ENCODE peak calls at places on chromosomes 1 and 21, in eight cellular contexts. One of them, this sample, is unnamed.
A peak's percentile ranks its signal among the peaks of the same experiment; 100 is the strongest.

GRCh38 chr1:30422251-30422650 is 301.1 kb downstream of the MATN1 start:
- DNase-seq in ACHN: no peak
- DNase-seq in A673: no peak
- DNase-seq in NCI-H1092: no peak
- DNase-seq in head of caudate nucleus: no peak
- DNase-seq in dermis blood vessel endothelial cell: no peak
- DNase-seq in fibroblast of pulmonary artery: no peak
- DNase-seq in fibroblast of villous mesenchyme: no peak
- DNase-seq in this sample: no peak

GRCh38 chr1:109438798-109439297 is 12.6 kb upstream of the PSMA5 start:
- DNase-seq in fibroblast of pulmonary artery: peak; percentile 85
- DNase-seq in NCI-H1092: no peak
- DNase-seq in ACHN: peak; percentile 55
- DNase-seq in dermis blood vessel endothelial cell: peak; percentile 56
- DNase-seq in A673: no peak
- DNase-seq in fibroblast of villous mesenchyme: peak; percentile 92
- DNase-seq in head of caudate nucleus: no peak
- DNase-seq in this sample: peak; percentile 46

GRCh38 chr1:84298688-84299535 is 2.6 kb upstream of the SAMD13 start:
- DNase-seq in dermis blood vessel endothelial cell: peak; percentile 59
- DNase-seq in fibroblast of pulmonary artery: peak; percentile 22
- DNase-seq in NCI-H1092: no peak
- DNase-seq in ACHN: peak; percentile 39
- DNase-seq in head of caudate nucleus: peak; percentile 38
- DNase-seq in A673: peak; percentile 70
- DNase-seq in fibroblast of villous mesenchyme: peak; percentile 17
- DNase-seq in this sample: no peak

GRCh38 chr1:85259866-85260345 is 444 bp upstream of the C1orf52 start:
- DNase-seq in dermis blood vessel endothelial cell: peak; percentile 84
- DNase-seq in fibroblast of villous mesenchyme: no peak
- DNase-seq in A673: no peak
- DNase-seq in fibroblast of pulmonary artery: peak; percentile 90
- DNase-seq in ACHN: no peak
- DNase-seq in NCI-H1092: no peak
- DNase-seq in head of caudate nucleus: no peak
- DNase-seq in this sample: no peak

GRCh38 chr1:115649964-115650363 is 8.2 kb downstream of the VANGL1 start:
- DNase-seq in fibroblast of villous mesenchyme: no peak
- DNase-seq in NCI-H1092: no peak
- DNase-seq in ACHN: no peak
- DNase-seq in fibroblast of pulmonary artery: no peak
- DNase-seq in head of caudate nucleus: no peak
- DNase-seq in A673: no peak
- DNase-seq in dermis blood vessel endothelial cell: peak; percentile 31
- DNase-seq in this sample: no peak

GRCh38 chr1:239805888-239806772 is 285.6 kb upstream of the FMN2 start:
- DNase-seq in head of caudate nucleus: no peak
- DNase-seq in ACHN: no peak
- DNase-seq in dermis blood vessel endothelial cell: no peak
- DNase-seq in fibroblast of pulmonary artery: no peak
- DNase-seq in A673: no peak
- DNase-seq in fibroblast of villous mesenchyme: no peak
- DNase-seq in NCI-H1092: no peak
- DNase-seq in this sample: no peak

GRCh38 chr1:907611-908451 is 15.9 kb upstream of the SAMD11 start:
- DNase-seq in fibroblast of pulmonary artery: no peak
- DNase-seq in dermis blood vessel endothelial cell: peak; percentile 0
- DNase-seq in A673: no peak
- DNase-seq in ACHN: no peak
- DNase-seq in NCI-H1092: no peak
- DNase-seq in fibroblast of villous mesenchyme: no peak
- DNase-seq in head of caudate nucleus: no peak
- DNase-seq in this sample: peak; percentile 3

GRCh38 chr1:56644941-56645662 is at the start of gene PRKAA2:
- DNase-seq in fibroblast of pulmonary artery: no peak
- DNase-seq in fibroblast of villous mesenchyme: no peak
- DNase-seq in NCI-H1092: peak; percentile 26
- DNase-seq in ACHN: peak; percentile 61
- DNase-seq in dermis blood vessel endothelial cell: peak; percentile 55
- DNase-seq in head of caudate nucleus: peak; percentile 55
- DNase-seq in A673: peak; percentile 29
- DNase-seq in this sample: peak; percentile 35

GRCh38 chr1:207818971-207819451 is 67.2 kb downstream of the CD46 start:
- DNase-seq in head of caudate nucleus: no peak
- DNase-seq in fibroblast of pulmonary artery: peak; percentile 74
- DNase-seq in A673: no peak
- DNase-seq in dermis blood vessel endothelial cell: peak; percentile 87
- DNase-seq in NCI-H1092: no peak
- DNase-seq in ACHN: no peak
- DNase-seq in fibroblast of villous mesenchyme: peak; percentile 75
- DNase-seq in this sample: peak; percentile 94

GRCh38 chr21:29245104-29245643 is 53.5 kb upstream of the BACH1 start:
- DNase-seq in fibroblast of villous mesenchyme: no peak
- DNase-seq in ACHN: no peak
- DNase-seq in NCI-H1092: no peak
- DNase-seq in dermis blood vessel endothelial cell: no peak
- DNase-seq in A673: no peak
- DNase-seq in fibroblast of pulmonary artery: no peak
- DNase-seq in head of caudate nucleus: no peak
- DNase-seq in this sample: no peak

GRCh38 chr1:12600880-12601633 is 17.0 kb downstream of the DHRS3 start:
- DNase-seq in head of caudate nucleus: no peak
- DNase-seq in fibroblast of villous mesenchyme: no peak
- DNase-seq in NCI-H1092: peak; percentile 26
- DNase-seq in fibroblast of pulmonary artery: peak; percentile 49
- DNase-seq in ACHN: peak; percentile 71
- DNase-seq in dermis blood vessel endothelial cell: peak; percentile 72
- DNase-seq in A673: no peak
- DNase-seq in this sample: no peak

GRCh38 chr1:247964933-247965332 is at the start of gene OR2AK2:
- DNase-seq in NCI-H1092: no peak
- DNase-seq in fibroblast of villous mesenchyme: no peak
- DNase-seq in head of caudate nucleus: no peak
- DNase-seq in ACHN: no peak
- DNase-seq in A673: no peak
- DNase-seq in fibroblast of pulmonary artery: no peak
- DNase-seq in dermis blood vessel endothelial cell: no peak
- DNase-seq in this sample: no peak

GRCh38 chr1:15799928-15800835 is 7.3 kb downstream of the UQCRHL start:
- DNase-seq in fibroblast of villous mesenchyme: peak; percentile 83
- DNase-seq in dermis blood vessel endothelial cell: peak; percentile 42
- DNase-seq in head of caudate nucleus: no peak
- DNase-seq in ACHN: peak; percentile 93
- DNase-seq in fibroblast of pulmonary artery: no peak
- DNase-seq in NCI-H1092: no peak
- DNase-seq in A673: no peak
- DNase-seq in this sample: peak; percentile 47

GRCh38 chr1:92408825-92409224 is 77.9 kb downstream of the GFI1 start:
- DNase-seq in dermis blood vessel endothelial cell: no peak
- DNase-seq in NCI-H1092: no peak
- DNase-seq in ACHN: no peak
- DNase-seq in fibroblast of pulmonary artery: peak; percentile 54
- DNase-seq in A673: no peak
- DNase-seq in fibroblast of villous mesenchyme: peak; percentile 8
- DNase-seq in head of caudate nucleus: no peak
- DNase-seq in this sample: no peak

This sample was measured in H54.